ENCODE peak calls at places on chromosomes 13 and 19, in four cellular contexts. One of them, this sample, is unnamed.
A peak's percentile ranks its signal among the peaks of the same experiment; 100 is the strongest.

GRCh38 chr19:16571283-16571682 is 932 bp downstream of the SLC35E1 start:
- DNase-seq in H9: no peak
- DNase-seq in mesenchymal stem cell: peak; percentile 51
- DNase-seq in IMR-90: peak; percentile 36
- DNase-seq in this sample: no peak

GRCh38 chr13:43227721-43228120 is 204.3 kb downstream of the DNAJC15 start:
- DNase-seq in H9: no peak
- DNase-seq in mesenchymal stem cell: peak; percentile 62
- DNase-seq in IMR-90: peak; percentile 59
- DNase-seq in this sample: no peak

GRCh38 chr13:33328691-33329090 is 43.1 kb upstream of the STARD13 start:
- DNase-seq in H9: no peak
- DNase-seq in mesenchymal stem cell: no peak
- DNase-seq in IMR-90: no peak
- DNase-seq in this sample: no peak

GRCh38 chr19:1238373-1239303 is 833 bp upstream of the CBARP start:
- DNase-seq in H9: no peak
- DNase-seq in mesenchymal stem cell: no peak
- DNase-seq in IMR-90: no peak
- DNase-seq in this sample: no peak

GRCh38 chr19:38736413-38737280 is 7.6 kb downstream of the CAPN12 start:
- DNase-seq in H9: peak; percentile 91
- DNase-seq in mesenchymal stem cell: peak; percentile 31
- DNase-seq in IMR-90: no peak
- DNase-seq in this sample: no peak

GRCh38 chr19:6947745-6948144 is 60.4 kb downstream of the ADGRE1 start:
- DNase-seq in H9: no peak
- DNase-seq in mesenchymal stem cell: peak; percentile 44
- DNase-seq in IMR-90: no peak
- DNase-seq in this sample: no peak

GRCh38 chr13:44523176-44524017 is 52.7 kb downstream of the TSC22D1 start:
- DNase-seq in H9: no peak
- DNase-seq in mesenchymal stem cell: peak; percentile 72
- DNase-seq in IMR-90: peak; percentile 79
- DNase-seq in this sample: no peak

GRCh38 chr13:110713981-110714797 is 689 bp downstream of the ING1 start:
- DNase-seq in H9: peak; percentile 42
- DNase-seq in mesenchymal stem cell: peak; percentile 55
- DNase-seq in IMR-90: peak; percentile 32
- DNase-seq in this sample: peak; percentile 38

GRCh38 chr13:61275740-61276139 is 139.9 kb downstream of the PCDH20 start:
- DNase-seq in H9: no peak
- DNase-seq in mesenchymal stem cell: no peak
- DNase-seq in IMR-90: no peak
- DNase-seq in this sample: no peak

GRCh38 chr13:71865858-71866172 is 1.2 kb downstream of the DACH1 start:
- DNase-seq in H9: peak; percentile 36
- DNase-seq in mesenchymal stem cell: peak; percentile 43
- DNase-seq in IMR-90: no peak
- DNase-seq in this sample: no peak

GRCh38 chr19:374183-374885 is 29.7 kb upstream of the MIER2 start:
- DNase-seq in H9: no peak
- DNase-seq in mesenchymal stem cell: no peak
- DNase-seq in IMR-90: no peak
- DNase-seq in this sample: no peak

GRCh38 chr19:1616875-1617274 is 11.6 kb upstream of the UQCR11 start:
- DNase-seq in H9: no peak
- DNase-seq in mesenchymal stem cell: no peak
- DNase-seq in IMR-90: no peak
- DNase-seq in this sample: no peak

GRCh38 chr13:66405908-66406802 is 824.0 kb downstream of the PCDH9 start:
- DNase-seq in H9: no peak
- DNase-seq in mesenchymal stem cell: peak; percentile 62
- DNase-seq in IMR-90: peak; percentile 65
- DNase-seq in this sample: no peak

GRCh38 chr19:15098505-15098904 is 8.7 kb upstream of the SYDE1 start:
- DNase-seq in H9: no peak
- DNase-seq in mesenchymal stem cell: no peak
- DNase-seq in IMR-90: no peak
- DNase-seq in this sample: no peak

GRCh38 chr19:8695501-8695900 is 3.1 kb downstream of the ACTL9 start:
- DNase-seq in H9: no peak
- DNase-seq in mesenchymal stem cell: no peak
- DNase-seq in IMR-90: no peak
- DNase-seq in this sample: no peak

GRCh38 chr19:42652021-42652420 is 57.3 kb upstream of the CEACAM8 start:
- DNase-seq in H9: no peak
- DNase-seq in mesenchymal stem cell: no peak
- DNase-seq in IMR-90: no peak
- DNase-seq in this sample: no peak

GRCh38 chr13:111462944-111463343 is 142.5 kb downstream of the TEX29 start:
- DNase-seq in H9: no peak
- DNase-seq in mesenchymal stem cell: no peak
- DNase-seq in IMR-90: no peak
- DNase-seq in this sample: no peak

GRCh38 chr13:21015284-21015683 is 46.1 kb downstream of the LATS2 start:
- DNase-seq in H9: no peak
- DNase-seq in mesenchymal stem cell: no peak
- DNase-seq in IMR-90: peak; percentile 66
- DNase-seq in this sample: no peak

GRCh38 chr13:92602560-92602959 is 624.0 kb upstream of the GPC6 start:
- DNase-seq in H9: no peak
- DNase-seq in mesenchymal stem cell: peak; percentile 32
- DNase-seq in IMR-90: peak; percentile 9
- DNase-seq in this sample: no peak

GRCh38 chr19:18160792-18161690 is 8.1 kb downstream of the PIK3R2 start:
- DNase-seq in H9: peak; percentile 76
- DNase-seq in mesenchymal stem cell: no peak
- DNase-seq in IMR-90: peak; percentile 28
- DNase-seq in this sample: peak; percentile 66
- H2BK15ac ChIP-seq in H9: no peak overlapping the region
- H2BK15ac ChIP-seq in mesenchymal stem cell: no peak overlapping the region
- H2BK15ac ChIP-seq in IMR-90: no peak overlapping the region
- H2BK15ac ChIP-seq in this sample: peak overlapping the region; percentile 31

GRCh38 chr13:51760592-51760991 is 43.4 kb downstream of the DHRS12 start:
- DNase-seq in H9: no peak
- DNase-seq in mesenchymal stem cell: no peak
- DNase-seq in IMR-90: no peak
- DNase-seq in this sample: no peak

GRCh38 chr13:51765142-51765515 is 38.8 kb downstream of the DHRS12 start:
- DNase-seq in H9: no peak
- DNase-seq in mesenchymal stem cell: no peak
- DNase-seq in IMR-90: no peak
- DNase-seq in this sample: no peak

GRCh38 chr13:51764184-51765141 is 39.5 kb downstream of the DHRS12 start:
- DNase-seq in H9: no peak
- DNase-seq in mesenchymal stem cell: peak; percentile 98
- DNase-seq in IMR-90: peak; percentile 97
- DNase-seq in this sample: no peak

GRCh38 chr13:51761638-51762350 is 42.2 kb downstream of the DHRS12 start:
- DNase-seq in H9: no peak
- DNase-seq in mesenchymal stem cell: no peak
- DNase-seq in IMR-90: peak; percentile 59
- DNase-seq in this sample: no peak

GRCh38 chr13:51763486-51763885 is 40.5 kb downstream of the DHRS12 start:
- DNase-seq in H9: no peak
- DNase-seq in mesenchymal stem cell: no peak
- DNase-seq in IMR-90: no peak
- DNase-seq in this sample: no peak
- H3K4me1 ChIP-seq in H9: peaks cover 3% of the 10 kb centered on the region
- H3K4me1 ChIP-seq in mesenchymal stem cell: peaks cover 12% of the 10 kb centered on the region
- H3K4me1 ChIP-seq in IMR-90: peaks cover 23% of the 10 kb centered on the region
- H3K4me1 ChIP-seq in this sample: peaks cover 5% of the 10 kb centered on the region

DNA sequence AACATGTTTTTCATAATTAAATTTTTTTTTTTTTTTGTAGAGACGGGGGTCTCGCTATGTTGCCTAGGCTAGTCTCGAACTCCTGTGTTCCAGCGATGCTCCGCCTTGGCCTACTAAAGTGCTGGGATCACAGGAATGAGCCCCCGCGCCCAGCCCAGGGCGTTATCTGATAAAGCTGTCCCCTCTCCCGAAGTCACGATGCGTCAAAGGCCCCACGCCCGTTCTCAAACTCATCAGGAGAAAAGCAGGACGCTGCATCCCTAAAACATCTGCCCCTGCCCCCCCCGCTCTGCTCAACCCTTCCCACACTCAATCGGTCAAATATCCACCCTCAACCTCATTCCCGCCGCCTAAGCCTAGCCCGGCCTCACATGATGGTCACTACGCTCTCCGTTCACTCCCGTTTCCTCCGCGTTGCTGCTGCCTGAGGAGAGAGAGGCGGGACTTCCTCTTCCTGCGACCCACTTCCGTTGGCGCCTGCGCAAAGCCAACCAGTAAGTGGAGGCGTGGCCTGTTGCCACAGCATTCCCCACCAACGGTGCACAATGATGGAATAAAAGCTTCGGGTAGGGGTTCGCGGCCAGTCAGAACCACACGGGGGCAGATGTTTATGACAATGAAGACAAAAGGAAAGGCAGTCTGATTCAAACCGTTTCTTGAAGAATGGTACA is at the start of gene SNRPD2:
- DNase-seq in H9: peak; percentile 95
- DNase-seq in mesenchymal stem cell: peak; percentile 98
- DNase-seq in IMR-90: peak; percentile 95
- DNase-seq in this sample: peak; percentile 96
- H4K8ac ChIP-seq in H9: no peak within 1 kb of the TSS
- H4K8ac ChIP-seq in mesenchymal stem cell: peak within 1 kb of the TSS; percentile 50
- H4K8ac ChIP-seq in IMR-90: peak within 1 kb of the TSS; percentile 86
- H4K8ac ChIP-seq in this sample: no peak within 1 kb of the TSS

GRCh38 chr13:113397606-113398425 is 33.9 kb upstream of the GRTP1 start:
- DNase-seq in H9: peak; percentile 25
- DNase-seq in mesenchymal stem cell: no peak
- DNase-seq in IMR-90: no peak
- DNase-seq in this sample: no peak

GRCh38 chr13:113393572-113394503 is 29.9 kb upstream of the GRTP1 start:
- DNase-seq in H9: peak; percentile 93
- DNase-seq in mesenchymal stem cell: peak; percentile 64
- DNase-seq in IMR-90: peak; percentile 59
- DNase-seq in this sample: peak; percentile 84

GRCh38 chr13:113390874-113391497 is 27.1 kb upstream of the GRTP1 start:
- DNase-seq in H9: peak; percentile 58
- DNase-seq in mesenchymal stem cell: no peak
- DNase-seq in IMR-90: no peak
- DNase-seq in this sample: no peak

GRCh38 chr13:113387396-113387795 is 23.5 kb upstream of the GRTP1 start:
- DNase-seq in H9: no peak
- DNase-seq in mesenchymal stem cell: no peak
- DNase-seq in IMR-90: no peak
- DNase-seq in this sample: no peak

GRCh38 chr13:113393226-113393571 is 29.3 kb upstream of the GRTP1 start:
- DNase-seq in H9: no peak
- DNase-seq in mesenchymal stem cell: no peak
- DNase-seq in IMR-90: no peak
- DNase-seq in this sample: no peak
- H2BK15ac ChIP-seq in H9: no peak overlapping the region
- H2BK15ac ChIP-seq in mesenchymal stem cell: no peak overlapping the region
- H2BK15ac ChIP-seq in IMR-90: no peak overlapping the region
- H2BK15ac ChIP-seq in this sample: peak overlapping the region; percentile 99

GRCh38 chr19:5131866-5132561 is 163.1 kb downstream of the KDM4B start:
- DNase-seq in H9: no peak
- DNase-seq in mesenchymal stem cell: no peak
- DNase-seq in IMR-90: no peak
- DNase-seq in this sample: peak; percentile 49
- H3K4me1 ChIP-seq in H9: peaks cover 2% of the 10 kb centered on the region
- H3K4me1 ChIP-seq in mesenchymal stem cell: peaks cover 24% of the 10 kb centered on the region
- H3K4me1 ChIP-seq in IMR-90: peaks cover 16% of the 10 kb centered on the region
- H3K4me1 ChIP-seq in this sample: peaks cover 55% of the 10 kb centered on the region

This sample was measured in neuronal stem cell.